ENCODE peak calls at places on chromosomes 7 and 10, in eight cellular contexts. D is astrocyte of the spinal cord, E is OCI-LY7, F is esophagus squamous epithelium, Y is bronchial epithelial cell, Q is IMR-90, M is hepatocyte, K is cardiac fibroblast. G is an unnamed sample.

GRCh38 chr7:134515569-134516468 is 11.5 kb upstream of the AKR1B10 start:
- DNase-seq in D (peak; percentile 90), E (no peak), F (no peak), Y (peak; percentile 96), Q (peak; percentile 93), M (no peak), K (peak; percentile 97), G (no peak)

GRCh38 chr7:494906-495305 is 24.7 kb downstream of the PDGFA start:
- DNase-seq in D (no peak), E (no peak), F (no peak), Y (no peak), Q (no peak), M (no peak), K (no peak), G (no peak)

GRCh38 chr10:32207544-32207943 is 139.4 kb downstream of the EPC1 start:
- DNase-seq in D (peak; percentile 45), E (peak; percentile 48), F (no peak), Y (peak; percentile 43), Q (peak; percentile 28), M (peak; percentile 72), K (peak; percentile 65), G (no peak)

GRCh38 chr10:7130191-7130911 is 280.5 kb downstream of the SFMBT2 start:
- DNase-seq in D (no peak), E (no peak), F (no peak), Y (no peak), Q (no peak), M (no peak), K (no peak), G (no peak)

GRCh38 chr7:1787241-1787640 is 117.2 kb downstream of the ELFN1 start:
- DNase-seq in D (no peak), E (no peak), F (no peak), Y (no peak), Q (no peak), M (no peak), K (no peak), G (peak; percentile 54)

GRCh38 chr7:29038463-29038862 is 80.3 kb upstream of the TRIL start:
- DNase-seq in D (peak; percentile 51), E (no peak), F (no peak), Y (no peak), Q (no peak), M (no peak), K (peak; percentile 55), G (no peak)

GRCh38 chr7:2138146-2138765 is 94.5 kb downstream of the MAD1L1 start:
- DNase-seq in D (no peak), E (no peak), F (no peak), Y (no peak), Q (no peak), M (no peak), K (no peak), G (no peak)

GRCh38 chr7:27999829-28000228 is 180.8 kb downstream of the JAZF1 start:
- DNase-seq in D (no peak), E (no peak), F (no peak), Y (peak; percentile 10), Q (no peak), M (no peak), K (no peak), G (no peak)

GRCh38 chr7:13852281-13852968 is 137.0 kb downstream of the ETV1 start:
- DNase-seq in D (peak; percentile 39), E (no peak), F (no peak), Y (peak; percentile 35), Q (no peak), M (no peak), K (peak; percentile 48), G (no peak)

GRCh38 chr10:79602953-79603352 is 7.8 kb upstream of the SFTPA1 start:
- DNase-seq in D (no peak), E (peak; percentile 85), F (no peak), Y (no peak), Q (no peak), M (no peak), K (no peak), G (no peak)

GRCh38 chr10:88565072-88565471 is 18.0 kb downstream of the RNLS start:
- DNase-seq in D (peak; percentile 56), E (peak; percentile 40), F (no peak), Y (peak; percentile 51), Q (peak; percentile 61), M (peak; percentile 15), K (peak; percentile 71), G (no peak)

GRCh38 chr7:69833964-69834363 is 235.7 kb downstream of the AUTS2 start:
- DNase-seq in D (no peak), E (no peak), F (no peak), Y (no peak), Q (no peak), M (no peak), K (no peak), G (no peak)

GRCh38 chr10:5446390-5446926 is 34.1 kb downstream of the NET1 start:
- DNase-seq in D (peak; percentile 87), E (peak; percentile 87), F (peak; percentile 41), Y (peak; percentile 94), Q (peak; percentile 84), M (peak; percentile 98), K (peak; percentile 77), G (peak; percentile 94)

GRCh38 chr10:12842310-12842709 is 159.2 kb downstream of the CCDC3 start:
- DNase-seq in D (no peak), E (no peak), F (no peak), Y (no peak), Q (no peak), M (no peak), K (no peak), G (no peak)

GRCh38 chr7:22667562-22668239 is 59.3 kb upstream of the IL6 start:
- DNase-seq in D (peak; percentile 72), E (no peak), F (no peak), Y (peak; percentile 97), Q (peak; percentile 95), M (peak; percentile 52), K (peak; percentile 75), G (no peak)

GRCh38 chr10:88347597-88348304 is 235.4 kb downstream of the RNLS start:
- DNase-seq in D (no peak), E (no peak), F (no peak), Y (no peak), Q (no peak), M (no peak), K (no peak), G (no peak)

GRCh38 chr10:44334621-44335184 is 50.2 kb downstream of the CXCL12 start:
- DNase-seq in D (peak; percentile 52), E (no peak), F (no peak), Y (no peak), Q (peak; percentile 89), M (no peak), K (peak; percentile 72), G (peak; percentile 34)

GRCh38 chr10:132509506-132510173 is 27.9 kb upstream of the INPP5A start:
- DNase-seq in D (no peak), E (no peak), F (no peak), Y (no peak), Q (no peak), M (no peak), K (no peak), G (no peak)

GRCh38 chr10:124989526-124989925 is 47.6 kb downstream of the ZRANB1 start:
- DNase-seq in D (no peak), E (no peak), F (no peak), Y (no peak), Q (no peak), M (no peak), K (peak; percentile 44), G (peak; percentile 40)

GRCh38 chr10:22713853-22714523 is 390 bp downstream of the PIP4K2A start:
- DNase-seq in D (no peak), E (peak; percentile 55), F (no peak), Y (no peak), Q (peak; percentile 13), M (peak; percentile 38), K (peak; percentile 21), G (no peak)

GRCh38 chr10:116444527-116445142 is 17.0 kb downstream of the PNLIPRP3 start:
- DNase-seq in D (peak; percentile 24), E (peak; percentile 31), F (no peak), Y (peak; percentile 39), Q (peak; percentile 31), M (peak; percentile 63), K (peak; percentile 47), G (no peak)
- TF ChIP-seq CTCF in D (peak; percentile 79), E (peak; percentile 94), F (no peak), Y (peak; percentile 74), Q (peak; percentile 67), M (peak; percentile 89), K (peak; percentile 78), G (peak; percentile 95)

DNA sequence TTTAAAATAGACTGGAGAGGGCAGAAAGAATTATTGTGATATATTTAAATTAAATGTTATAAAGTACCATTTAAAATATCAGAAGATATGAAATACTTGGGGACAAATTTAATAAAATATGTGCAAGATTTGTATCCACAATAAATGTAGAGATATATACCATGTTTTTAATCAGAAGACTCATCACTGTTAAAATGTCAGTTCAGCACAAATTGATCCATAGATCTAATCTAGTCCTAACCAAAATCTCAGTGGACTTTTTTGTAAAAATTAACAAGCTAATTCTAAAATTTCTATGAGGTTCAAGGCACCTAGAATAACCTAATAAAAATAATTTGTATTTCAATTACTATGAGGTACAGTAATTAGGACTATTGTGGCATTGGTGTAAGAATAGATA is 96.4 kb downstream of the CTNNA3 start:
- DNase-seq in D (no peak), E (no peak), F (no peak), Y (no peak), Q (no peak), M (no peak), K (no peak), G (no peak)
- TF ChIP-seq CTCF in D (no peak), E (no peak), F (no peak), Y (no peak), Q (no peak), M (no peak), K (no peak), G (no peak)

GRCh38 chr10:61404771-61405170 is 48.4 kb downstream of the TMEM26 start:
- DNase-seq in D (peak; percentile 69), E (no peak), F (no peak), Y (peak; percentile 10), Q (peak; percentile 67), M (no peak), K (peak; percentile 69), G (no peak)

GRCh38 chr10:61397175-61397986 is 55.8 kb downstream of the TMEM26 start:
- DNase-seq in D (peak; percentile 39), E (peak; percentile 4), F (no peak), Y (peak; percentile 26), Q (peak; percentile 48), M (no peak), K (peak; percentile 91), G (no peak)

GRCh38 chr10:61399386-61399785 is 53.8 kb downstream of the TMEM26 start:
- DNase-seq in D (peak; percentile 51), E (no peak), F (no peak), Y (peak; percentile 38), Q (peak; percentile 53), M (no peak), K (peak; percentile 77), G (no peak)

GRCh38 chr10:61398730-61399129 is 54.5 kb downstream of the TMEM26 start:
- DNase-seq in D (peak; percentile 31), E (no peak), F (no peak), Y (peak; percentile 23), Q (peak; percentile 12), M (peak; percentile 18), K (peak; percentile 24), G (no peak)

GRCh38 chr10:61400524-61400923 is 52.7 kb downstream of the TMEM26 start:
- DNase-seq in D (no peak), E (no peak), F (no peak), Y (no peak), Q (no peak), M (no peak), K (peak; percentile 6), G (no peak)
- TF ChIP-seq CTCF in D (no peak), E (no peak), F (no peak), Y (no peak), Q (peak; percentile 4), M (no peak), K (no peak), G (peak; percentile 53)

GRCh38 chr10:20622522-20623270 is 274.4 kb downstream of the NEBL start:
- DNase-seq in D (peak; percentile 73), E (no peak), F (no peak), Y (peak; percentile 61), Q (peak; percentile 1), M (peak; percentile 23), K (peak; percentile 62), G (no peak)
- TF ChIP-seq CTCF in D (no peak), E (no peak), F (no peak), Y (no peak), Q (no peak), M (no peak), K (no peak), G (no peak)